ENCODE peak calls at places on chromosomes 1 and 21, in seven cellular contexts. T, V, L, U, F, K and Q are unnamed samples.

GRCh38 chr1:153312569-153313186 is at the start of gene PGLYRP3:
- DNase-seq in U (no peak), V (no peak), L (no peak), F (no peak), K (no peak), T (peak; percentile 7), Q (no peak)

GRCh38 chr1:42146916-42147320 is 6.3 kb upstream of the GUCA2B start:
- DNase-seq in F (peak; percentile 83), T (peak; percentile 87), V (peak; percentile 67), U (peak; percentile 79), K (peak; percentile 89), L (peak; percentile 12), Q (peak; percentile 62)

GRCh38 chr1:227884370-227885134 is 63.2 kb downstream of the WNT9A start:
- DNase-seq in K (peak; percentile 16), L (no peak), T (no peak), F (no peak), U (no peak), V (no peak), Q (no peak)

GRCh38 chr21:35511298-35512162 is 462.4 kb upstream of the RUNX1 start:
- DNase-seq in K (no peak), V (peak; percentile 56), U (no peak), L (no peak), T (no peak), F (no peak), Q (peak; percentile 90)

GRCh38 chr1:61139324-61140055 is 57.1 kb downstream of the NFIA start:
- DNase-seq in T (no peak), U (no peak), L (no peak), F (no peak), V (peak; percentile 71), K (no peak), Q (peak; percentile 29)

GRCh38 chr21:32415451-32415850 is 2.9 kb downstream of the EVA1C start:
- DNase-seq in K (no peak), L (no peak), T (no peak), V (no peak), U (no peak), F (no peak), Q (no peak)

GRCh38 chr1:94247146-94248094 is 10.0 kb upstream of the ARHGAP29 start:
- DNase-seq in F (peak; percentile 73), V (peak; percentile 70), L (no peak), K (peak; percentile 94), T (peak; percentile 87), U (peak; percentile 93), Q (peak; percentile 79)

GRCh38 chr1:108050911-108051624 is 86.1 kb upstream of the VAV3 start:
- DNase-seq in V (no peak), F (no peak), K (no peak), L (no peak), U (no peak), T (peak; percentile 32), Q (no peak)

GRCh38 chr1:181033799-181034391 is at the start of gene MR1:
- DNase-seq in T (peak; percentile 23), K (peak; percentile 66), U (peak; percentile 90), F (peak; percentile 86), V (peak; percentile 87), L (peak; percentile 77), Q (peak; percentile 94)

GRCh38 chr21:15096146-15096545 is 31.3 kb upstream of the NRIP1 start:
- DNase-seq in L (no peak), K (no peak), U (no peak), F (no peak), T (no peak), V (no peak), Q (no peak)

GRCh38 chr1:212620293-212620692 is 11.7 kb downstream of the ATF3 start:
- DNase-seq in T (no peak), U (no peak), F (no peak), V (no peak), K (no peak), L (no peak), Q (no peak)

GRCh38 chr1:24415910-24416665 is 486 bp downstream of the NIPAL3 start:
- DNase-seq in T (peak; percentile 42), U (peak; percentile 51), K (no peak), L (no peak), F (no peak), V (peak; percentile 20), Q (peak; percentile 61)

GRCh38 chr1:38991638-38992449 is 768 bp downstream of the AKIRIN1 start:
- DNase-seq in T (peak; percentile 62), L (no peak), K (peak; percentile 61), U (peak; percentile 54), V (peak; percentile 40), F (no peak), Q (peak; percentile 46)

GRCh38 chr1:244224487-244225430 is 173.7 kb downstream of the ZBTB18 start:
- DNase-seq in F (no peak), K (no peak), V (peak; percentile 70), U (no peak), T (no peak), L (no peak), Q (no peak)

GRCh38 chr1:209723761-209724693 is 19.4 kb downstream of the HSD11B1 start:
- DNase-seq in K (no peak), F (peak; percentile 27), V (no peak), L (no peak), T (no peak), U (no peak), Q (no peak)